ENCODE peak calls at places on chromosomes 16 and 17, in seven cellular contexts. G is GM12878, X is endothelial cell of umbilical vein, I is A549, O is suprapubic skin, L is H7, Y is GM23338. U is an unnamed sample.

GRCh38 chr17:71902931-71903506 is 217.8 kb upstream of the SOX9 start:
- DNase-seq in G (no peak), X (no peak), I (no peak), O (no peak), L (no peak), Y (no peak), U (no peak)

GRCh38 chr17:33651631-33652030 is 358.5 kb upstream of the ASIC2 start:
- DNase-seq in G (no peak), X (no peak), I (peak), O (no peak), L (peak), Y (peak), U (no peak)

GRCh38 chr17:83175551-83176271 is 96.3 kb downstream of the METRNL start:
- DNase-seq in G (no peak), X (no peak), I (no peak), O (no peak), L (no peak), Y (no peak), U (no peak)

GRCh38 chr16:4244254-4244812 is 2.5 kb upstream of the SRL start:
- DNase-seq in G (no peak), X (no peak), I (no peak), O (no peak), L (peak), Y (no peak), U (no peak)

GRCh38 chr17:28317965-28318758 is 838 bp upstream of the TMEM97 start:
- DNase-seq in G (no peak), X (peak), I (no peak), O (no peak), L (peak), Y (peak), U (no peak)

GRCh38 chr16:68732068-68732680 is 4.9 kb upstream of the CDH1 start:
- DNase-seq in G (no peak), X (no peak), I (peak), O (no peak), L (peak), Y (peak), U (no peak)

GRCh38 chr17:80513892-80514291 is 30.7 kb upstream of the RPTOR start:
- DNase-seq in G (no peak), X (no peak), I (no peak), O (no peak), L (peak), Y (no peak), U (no peak)

GRCh38 chr17:40317345-40317873 is 8.4 kb downstream of the RARA start:
- DNase-seq in G (no peak), X (peak), I (peak), O (peak), L (peak), Y (peak), U (no peak)

GRCh38 chr16:12496181-12496580 is 307.5 kb downstream of the CPPED1 start:
- DNase-seq in G (no peak), X (no peak), I (no peak), O (no peak), L (no peak), Y (no peak), U (no peak)

GRCh38 chr17:21345236-21345635 is 30.9 kb upstream of the KCNJ12 start:
- DNase-seq in G (no peak), X (no peak), I (no peak), O (no peak), L (no peak), Y (no peak), U (no peak)

GRCh38 chr16:12203780-12204351 is 227.3 kb downstream of the SNX29 start:
- DNase-seq in G (no peak), X (no peak), I (no peak), O (no peak), L (no peak), Y (no peak), U (no peak)

GRCh38 chr17:65055280-65055707 is 1.2 kb downstream of the GNA13 start:
- DNase-seq in G (no peak), X (no peak), I (no peak), O (no peak), L (no peak), Y (no peak), U (no peak)

GRCh38 chr16:83994087-83994486 is 26.0 kb downstream of the NECAB2 start:
- DNase-seq in G (no peak), X (no peak), I (peak), O (no peak), L (no peak), Y (no peak), U (no peak)

GRCh38 chr16:14346278-14347142 is 275.4 kb downstream of the MRTFB start:
- DNase-seq in G (no peak), X (no peak), I (no peak), O (no peak), L (no peak), Y (no peak), U (no peak)

GRCh38 chr17:970388-970768 is 9.2 kb downstream of the NXN start:
- DNase-seq in G (no peak), X (no peak), I (no peak), O (no peak), L (peak), Y (no peak), U (no peak)

GRCh38 chr16:749010-749409 is 8.2 kb upstream of the CIAO3 start:
- DNase-seq in G (no peak), X (no peak), I (no peak), O (no peak), L (no peak), Y (no peak), U (no peak)

GRCh38 chr16:49848530-49848929 is 7.4 kb downstream of the ZNF423 start:
- DNase-seq in G (no peak), X (no peak), I (no peak), O (no peak), L (no peak), Y (no peak), U (no peak)

GRCh38 chr16:26175944-26176343 is 484.2 kb downstream of the HS3ST4 start:
- DNase-seq in G (no peak), X (no peak), I (no peak), O (no peak), L (no peak), Y (no peak), U (no peak)

GRCh38 chr16:87602005-87602790 is at the start of gene JPH3:
- DNase-seq in G (no peak), X (no peak), I (no peak), O (no peak), L (peak), Y (peak), U (no peak)

GRCh38 chr16:50820225-50820624 is 78.3 kb downstream of the CYLD start:
- DNase-seq in G (no peak), X (no peak), I (no peak), O (no peak), L (no peak), Y (no peak), U (no peak)

GRCh38 chr16:2769100-2769529 is 8.0 kb downstream of the ELOB start:
- DNase-seq in G (no peak), X (no peak), I (no peak), O (no peak), L (peak), Y (no peak), U (no peak)

GRCh38 chr17:31533546-31534155 is 142.2 kb downstream of the RAB11FIP4 start:
- DNase-seq in G (no peak), X (peak), I (peak), O (no peak), L (peak), Y (peak), U (no peak)

GRCh38 chr17:64262125-64262421 is 987 bp downstream of the TEX2 start:
- DNase-seq in G (no peak), X (no peak), I (no peak), O (no peak), L (no peak), Y (no peak), U (no peak)

GRCh38 chr17:164536-165235 is 16.8 kb downstream of the DOC2B start:
- DNase-seq in G (no peak), X (peak), I (peak), O (no peak), L (peak), Y (peak), U (no peak)

GRCh38 chr17:55423535-55423934 is 1.9 kb upstream of the MMD start:
- DNase-seq in G (no peak), X (no peak), I (no peak), O (no peak), L (no peak), Y (no peak), U (no peak)

GRCh38 chr17:30921544-30922196 is at the start of gene ADAP2:
- DNase-seq in G (no peak), X (no peak), I (peak), O (peak), L (peak), Y (peak), U (no peak)

GRCh38 chr17:74770498-74771318 is 5.4 kb downstream of the NAT9 start:
- DNase-seq in G (no peak), X (peak), I (peak), O (no peak), L (peak), Y (peak), U (peak)

GRCh38 chr16:7209598-7209997 is 123.0 kb upstream of the RBFOX1 start:
- DNase-seq in G (no peak), X (no peak), I (no peak), O (no peak), L (no peak), Y (no peak), U (no peak)

GRCh38 chr17:73657473-73658116 is 13.3 kb upstream of the SDK2 start:
- DNase-seq in G (no peak), X (no peak), I (peak), O (no peak), L (peak), Y (peak), U (no peak)

DNA sequence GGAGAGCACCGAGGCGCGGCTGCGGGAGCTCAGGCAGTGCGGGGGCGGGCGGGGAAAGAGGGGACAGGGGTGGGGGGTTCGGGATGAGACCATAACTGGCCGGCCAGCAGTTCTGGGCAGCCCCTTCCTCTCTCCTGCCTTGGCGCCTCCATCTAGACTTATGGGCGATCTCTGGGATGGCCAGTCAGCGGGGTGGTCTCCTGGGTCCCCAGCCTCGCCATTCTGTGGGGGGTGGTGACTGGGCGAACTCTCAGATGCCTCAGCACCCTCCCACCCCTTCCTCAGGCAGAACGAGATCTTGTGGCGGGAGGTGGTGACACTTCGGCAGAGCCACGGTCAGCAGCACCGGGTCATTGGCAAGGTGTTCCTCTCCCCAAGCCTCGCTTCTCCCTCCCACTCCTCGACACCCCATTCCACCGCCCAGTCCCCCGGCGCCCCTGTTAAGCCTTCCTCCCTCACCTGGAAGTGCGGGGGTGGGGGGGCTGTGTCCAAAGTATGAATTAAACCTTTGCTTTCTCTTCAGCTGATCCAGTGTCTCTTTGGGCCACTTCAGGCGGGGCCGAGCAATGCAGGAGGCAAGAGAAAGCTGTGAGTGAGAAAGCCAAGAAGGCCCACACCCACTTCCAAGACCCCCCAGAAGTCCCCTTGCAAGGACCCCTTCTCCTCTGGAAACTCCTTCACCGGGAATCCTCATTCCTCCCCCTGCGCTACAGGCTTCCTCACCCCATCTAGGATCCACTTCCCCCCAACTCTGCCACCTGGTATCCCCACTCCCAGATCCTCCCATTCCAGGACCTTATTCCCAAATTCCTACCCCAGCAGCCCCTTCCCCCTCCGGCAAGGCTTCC is 1.7 kb downstream of the HSF4 start:
- DNase-seq in G (no peak), X (no peak), I (no peak), O (no peak), L (peak), Y (no peak), U (no peak)
- H3K4me3 ChIP-seq in G (no peak), X (no peak), I (no peak), O (no peak), L (peak), Y (peak), U (no peak)

DNA sequence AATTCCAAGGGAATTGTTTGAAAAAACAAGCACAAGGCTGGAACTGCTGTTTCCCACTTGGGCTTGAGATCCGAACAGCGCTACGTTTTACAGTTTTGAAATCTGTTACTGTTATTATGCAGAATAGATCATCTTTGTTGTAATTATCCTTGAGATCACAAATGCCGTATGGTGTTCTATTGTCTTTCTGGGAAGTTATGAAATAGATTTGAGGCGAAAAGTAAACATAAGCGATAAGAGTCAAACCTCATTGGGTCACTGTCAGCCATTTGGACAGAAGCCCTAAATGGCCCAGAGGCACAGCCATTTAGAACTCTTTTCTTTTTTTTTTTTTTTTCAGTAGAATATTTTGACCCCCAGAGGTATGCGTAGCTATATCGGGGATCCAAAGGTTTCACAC is 223.2 kb downstream of the IRX3 start:
- DNase-seq in G (no peak), X (no peak), I (no peak), O (no peak), L (no peak), Y (no peak), U (no peak)
- H3K4me3 ChIP-seq in G (no peak), X (no peak), I (no peak), O (no peak), L (no peak), Y (no peak), U (no peak)

DNA sequence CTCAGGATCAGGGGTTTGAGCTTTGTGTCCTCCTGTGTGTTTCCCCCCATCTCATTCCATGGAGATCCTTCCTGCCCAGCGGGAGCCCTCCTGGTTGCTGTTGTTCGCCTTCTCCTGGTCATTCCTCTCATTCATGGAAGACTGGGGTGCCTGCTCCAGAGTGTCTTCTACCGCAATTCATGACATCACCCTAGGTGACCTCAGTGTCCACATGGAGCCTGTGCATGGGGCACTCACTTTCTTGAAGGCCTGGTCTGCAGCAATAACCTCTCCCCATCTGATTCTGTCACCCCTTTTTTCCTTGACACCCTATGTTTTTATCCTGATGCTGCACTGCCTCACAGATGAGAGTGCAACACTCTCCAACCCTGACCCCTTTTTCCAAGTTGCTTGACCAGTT is 21.4 kb upstream of the ARHGAP17 start:
- DNase-seq in G (no peak), X (no peak), I (no peak), O (no peak), L (no peak), Y (no peak), U (no peak)
- H3K4me3 ChIP-seq in G (no peak), X (no peak), I (no peak), O (no peak), L (no peak), Y (no peak), U (no peak)

DNA sequence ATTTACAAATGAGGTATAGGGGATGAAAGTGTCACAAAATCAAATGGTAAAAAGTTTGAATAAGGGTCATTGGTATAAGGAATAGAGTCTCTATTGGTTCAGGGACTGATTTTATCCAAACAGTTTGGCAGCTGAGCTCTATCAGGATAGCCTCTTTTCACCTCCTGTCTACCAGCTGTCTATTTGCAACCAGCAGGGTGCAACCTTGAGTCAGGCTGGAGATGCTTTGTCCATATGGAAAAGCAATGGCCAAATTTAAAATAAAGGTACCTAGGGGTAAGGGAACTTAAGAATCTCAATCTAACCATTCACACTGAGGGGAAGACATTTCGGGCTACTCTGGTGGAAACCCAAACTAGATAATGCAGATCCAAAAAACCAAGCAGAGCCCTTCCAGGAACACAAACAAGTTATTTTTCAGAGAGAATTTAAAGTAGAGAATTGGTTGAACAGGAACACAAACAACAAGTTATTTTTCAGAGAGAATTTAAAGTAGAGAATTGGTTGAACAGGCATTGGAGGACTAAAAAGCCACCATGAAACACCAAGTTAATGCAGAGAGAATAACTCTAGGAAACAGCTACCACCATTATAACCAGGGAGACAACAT is 12.6 kb upstream of the CA10 start:
- DNase-seq in G (no peak), X (no peak), I (peak), O (no peak), L (peak), Y (peak), U (no peak)
- H3K4me3 ChIP-seq in G (no peak), X (no peak), I (no peak), O (no peak), L (no peak), Y (no peak), U (no peak)

GRCh38 chr16:89563639-89564392 is 3.3 kb downstream of the RPL13 start:
- DNase-seq in G (no peak), X (no peak), I (no peak), O (no peak), L (no peak), Y (no peak), U (peak)
- H3K4me3 ChIP-seq in G (peak), X (no peak), I (peak), O (no peak), L (peak), Y (peak), U (no peak)

DNA sequence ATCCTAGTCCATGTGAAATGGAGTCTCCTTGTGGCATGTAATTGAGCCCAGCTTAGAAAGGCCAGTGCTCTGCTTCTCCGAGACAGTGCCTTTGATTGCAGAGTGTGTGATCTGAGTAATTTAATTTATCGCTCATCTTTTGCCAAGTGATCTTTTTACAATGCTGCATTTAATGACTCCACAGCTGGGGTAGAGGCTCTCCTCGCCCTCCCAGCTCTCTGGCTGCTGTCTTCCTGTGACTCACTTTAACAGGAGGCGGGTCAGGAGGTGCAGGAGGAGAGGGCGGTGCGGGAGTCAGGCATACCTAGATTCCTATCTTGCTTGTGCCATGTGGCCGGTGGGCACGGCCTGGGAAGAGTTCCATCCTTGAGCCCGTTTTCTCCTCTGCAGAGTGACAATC is 113.4 kb upstream of the FOXF1 start:
- DNase-seq in G (no peak), X (peak), I (no peak), O (no peak), L (no peak), Y (no peak), U (no peak)
- H3K4me3 ChIP-seq in G (no peak), X (no peak), I (no peak), O (no peak), L (no peak), Y (no peak), U (no peak)

GRCh38 chr16:69917311-69917710 is 33.8 kb upstream of the CLEC18A start:
- DNase-seq in G (no peak), X (no peak), I (no peak), O (no peak), L (no peak), Y (no peak), U (no peak)
- H3K4me3 ChIP-seq in G (no peak), X (no peak), I (no peak), O (no peak), L (no peak), Y (no peak), U (no peak)

U was measured in CD8-positive, alpha-beta T cell.